ENCODE peak calls at places on chromosomes 1 and 21, in four cellular contexts. One of them, this sample, is unnamed.

GRCh38 chr1:203026666-203027663 is 674 bp downstream of the PPFIA4 start:
- DNase-seq in spleen: peak
- DNase-seq in uterus: no peak
- DNase-seq in upper lobe of left lung: no peak
- DNase-seq in this sample: no peak

GRCh38 chr1:63087966-63088365 is 234.4 kb upstream of the FOXD3 start:
- DNase-seq in spleen: no peak
- DNase-seq in uterus: no peak
- DNase-seq in upper lobe of left lung: no peak
- DNase-seq in this sample: no peak

GRCh38 chr1:93471284-93471683 is 23.4 kb downstream of the FNBP1L start:
- DNase-seq in spleen: no peak
- DNase-seq in uterus: no peak
- DNase-seq in upper lobe of left lung: no peak
- DNase-seq in this sample: no peak

GRCh38 chr1:29644812-29645211 is 408.5 kb downstream of the PTPRU start:
- DNase-seq in spleen: no peak
- DNase-seq in uterus: no peak
- DNase-seq in upper lobe of left lung: no peak
- DNase-seq in this sample: no peak

GRCh38 chr1:151340870-151341754 is 5.9 kb downstream of the RFX5 start:
- DNase-seq in spleen: no peak
- DNase-seq in uterus: peak
- DNase-seq in upper lobe of left lung: no peak
- DNase-seq in this sample: peak

GRCh38 chr21:15063821-15064575 is 802 bp downstream of the NRIP1 start:
- DNase-seq in spleen: no peak
- DNase-seq in uterus: peak
- DNase-seq in upper lobe of left lung: no peak
- DNase-seq in this sample: no peak

GRCh38 chr1:182600036-182600713 is 4.0 kb downstream of the RGS16 start:
- DNase-seq in spleen: no peak
- DNase-seq in uterus: no peak
- DNase-seq in upper lobe of left lung: no peak
- DNase-seq in this sample: no peak

GRCh38 chr1:210446479-210446878 is 117.8 kb downstream of the HHAT start:
- DNase-seq in spleen: peak
- DNase-seq in uterus: no peak
- DNase-seq in upper lobe of left lung: no peak
- DNase-seq in this sample: peak

GRCh38 chr1:158809862-158810261 is 21.3 kb upstream of the MNDA start:
- DNase-seq in spleen: no peak
- DNase-seq in uterus: no peak
- DNase-seq in upper lobe of left lung: no peak
- DNase-seq in this sample: peak

GRCh38 chr1:81799939-81800740 is 594 bp upstream of the ADGRL2 start:
- DNase-seq in spleen: no peak
- DNase-seq in uterus: peak
- DNase-seq in upper lobe of left lung: peak
- DNase-seq in this sample: no peak

GRCh38 chr1:26328597-26328996 is 10.8 kb downstream of the CD52 start:
- DNase-seq in spleen: no peak
- DNase-seq in uterus: no peak
- DNase-seq in upper lobe of left lung: no peak
- DNase-seq in this sample: no peak

GRCh38 chr1:184827600-184828368 is 73.1 kb upstream of the EDEM3 start:
- DNase-seq in spleen: no peak
- DNase-seq in uterus: no peak
- DNase-seq in upper lobe of left lung: no peak
- DNase-seq in this sample: no peak

GRCh38 chr1:223411309-223411708 is 18.1 kb downstream of the CCDC185 start:
- DNase-seq in spleen: no peak
- DNase-seq in uterus: no peak
- DNase-seq in upper lobe of left lung: no peak
- DNase-seq in this sample: no peak

GRCh38 chr1:228141871-228142615 is 2.0 kb downstream of the GUK1 start:
- DNase-seq in spleen: peak
- DNase-seq in uterus: peak
- DNase-seq in upper lobe of left lung: peak
- DNase-seq in this sample: no peak

GRCh38 chr21:45019887-45020537 is 54.4 kb upstream of the ADARB1 start:
- DNase-seq in spleen: peak
- DNase-seq in uterus: peak
- DNase-seq in upper lobe of left lung: peak
- DNase-seq in this sample: no peak

GRCh38 chr1:230308039-230308438 is 118.1 kb downstream of the PGBD5 start:
- DNase-seq in spleen: peak
- DNase-seq in uterus: peak
- DNase-seq in upper lobe of left lung: peak
- DNase-seq in this sample: no peak

GRCh38 chr1:209406111-209406654 is 177.3 kb upstream of the CAMK1G start:
- DNase-seq in spleen: no peak
- DNase-seq in uterus: no peak
- DNase-seq in upper lobe of left lung: no peak
- DNase-seq in this sample: no peak

GRCh38 chr21:45540601-45540970 is 1.7 kb downstream of the SLC19A1 start:
- DNase-seq in spleen: peak
- DNase-seq in uterus: peak
- DNase-seq in upper lobe of left lung: no peak
- DNase-seq in this sample: no peak

GRCh38 chr1:188668083-188668482 is 1809.6 kb downstream of the BRINP3 start:
- DNase-seq in spleen: no peak
- DNase-seq in uterus: no peak
- DNase-seq in upper lobe of left lung: no peak
- DNase-seq in this sample: peak

GRCh38 chr1:156931553-156931952 is 11.1 kb downstream of the LRRC71 start:
- DNase-seq in spleen: peak
- DNase-seq in uterus: no peak
- DNase-seq in upper lobe of left lung: no peak
- DNase-seq in this sample: no peak

GRCh38 chr1:43300661-43301094 is at the start of gene TIE1:
- DNase-seq in spleen: no peak
- DNase-seq in uterus: peak
- DNase-seq in upper lobe of left lung: peak
- DNase-seq in this sample: peak

GRCh38 chr21:45073301-45074047 is 906 bp upstream of the ADARB1 start:
- DNase-seq in spleen: peak
- DNase-seq in uterus: peak
- DNase-seq in upper lobe of left lung: no peak
- DNase-seq in this sample: peak

GRCh38 chr1:82492168-82492567 is 691.4 kb downstream of the ADGRL2 start:
- DNase-seq in spleen: no peak
- DNase-seq in uterus: no peak
- DNase-seq in upper lobe of left lung: no peak
- DNase-seq in this sample: no peak

GRCh38 chr1:206924549-206925115 is 2.9 kb upstream of the FCMR start:
- DNase-seq in spleen: peak
- DNase-seq in uterus: no peak
- DNase-seq in upper lobe of left lung: peak
- DNase-seq in this sample: no peak

GRCh38 chr1:63537940-63538339 is 14.6 kb downstream of the EFCAB7 start:
- DNase-seq in spleen: no peak
- DNase-seq in uterus: no peak
- DNase-seq in upper lobe of left lung: no peak
- DNase-seq in this sample: peak

GRCh38 chr1:238772321-238772720 is 614.0 kb upstream of the CHRM3 start:
- DNase-seq in spleen: no peak
- DNase-seq in uterus: no peak
- DNase-seq in upper lobe of left lung: no peak
- DNase-seq in this sample: no peak

GRCh38 chr1:16202281-16203210 is 9.9 kb downstream of the ARHGEF19 start:
- DNase-seq in spleen: no peak
- DNase-seq in uterus: no peak
- DNase-seq in upper lobe of left lung: peak
- DNase-seq in this sample: no peak

GRCh38 chr1:45266151-45266801 is 59.9 kb upstream of the ZSWIM5 start:
- DNase-seq in spleen: peak
- DNase-seq in uterus: peak
- DNase-seq in upper lobe of left lung: peak
- DNase-seq in this sample: peak

GRCh38 chr1:210653771-210654170 is 325.1 kb downstream of the HHAT start:
- DNase-seq in spleen: no peak
- DNase-seq in uterus: no peak
- DNase-seq in upper lobe of left lung: no peak
- DNase-seq in this sample: peak

GRCh38 chr1:39453603-39454002 is 37.8 kb upstream of the BMP8A start:
- DNase-seq in spleen: no peak
- DNase-seq in uterus: peak
- DNase-seq in upper lobe of left lung: no peak
- DNase-seq in this sample: no peak

GRCh38 chr1:201498621-201499020 is 8.3 kb downstream of the CSRP1 start:
- DNase-seq in spleen: no peak
- DNase-seq in uterus: no peak
- DNase-seq in upper lobe of left lung: no peak
- DNase-seq in this sample: no peak

GRCh38 chr1:201496296-201496690 is 10.6 kb downstream of the CSRP1 start:
- DNase-seq in spleen: no peak
- DNase-seq in uterus: no peak
- DNase-seq in upper lobe of left lung: no peak
- DNase-seq in this sample: no peak

GRCh38 chr1:201493757-201494617 is 12.9 kb downstream of the CSRP1 start:
- DNase-seq in spleen: peak
- DNase-seq in uterus: peak
- DNase-seq in upper lobe of left lung: peak
- DNase-seq in this sample: no peak

GRCh38 chr1:201497935-201498509 is 8.9 kb downstream of the CSRP1 start:
- DNase-seq in spleen: no peak
- DNase-seq in uterus: no peak
- DNase-seq in upper lobe of left lung: no peak
- DNase-seq in this sample: no peak

GRCh38 chr1:201495447-201496295 is 11.3 kb downstream of the CSRP1 start:
- DNase-seq in spleen: no peak
- DNase-seq in uterus: peak
- DNase-seq in upper lobe of left lung: peak
- DNase-seq in this sample: no peak
- TF ChIP-seq POLR2A in spleen: no peak
- TF ChIP-seq POLR2A in uterus: peak
- TF ChIP-seq POLR2A in upper lobe of left lung: no peak
- TF ChIP-seq POLR2A in this sample: no peak

GRCh38 chr1:15118579-15118978 is 35.0 kb upstream of the TMEM51 start:
- DNase-seq in spleen: no peak
- DNase-seq in uterus: no peak
- DNase-seq in upper lobe of left lung: no peak
- DNase-seq in this sample: no peak

GRCh38 chr1:15116966-15117365 is 36.6 kb upstream of the TMEM51 start:
- DNase-seq in spleen: no peak
- DNase-seq in uterus: no peak
- DNase-seq in upper lobe of left lung: no peak
- DNase-seq in this sample: no peak

GRCh38 chr1:15120251-15120945 is 33.1 kb upstream of the TMEM51 start:
- DNase-seq in spleen: no peak
- DNase-seq in uterus: no peak
- DNase-seq in upper lobe of left lung: no peak
- DNase-seq in this sample: no peak

GRCh38 chr1:15115542-15116330 is 37.8 kb upstream of the TMEM51 start:
- DNase-seq in spleen: no peak
- DNase-seq in uterus: no peak
- DNase-seq in upper lobe of left lung: no peak
- DNase-seq in this sample: no peak

DNA sequence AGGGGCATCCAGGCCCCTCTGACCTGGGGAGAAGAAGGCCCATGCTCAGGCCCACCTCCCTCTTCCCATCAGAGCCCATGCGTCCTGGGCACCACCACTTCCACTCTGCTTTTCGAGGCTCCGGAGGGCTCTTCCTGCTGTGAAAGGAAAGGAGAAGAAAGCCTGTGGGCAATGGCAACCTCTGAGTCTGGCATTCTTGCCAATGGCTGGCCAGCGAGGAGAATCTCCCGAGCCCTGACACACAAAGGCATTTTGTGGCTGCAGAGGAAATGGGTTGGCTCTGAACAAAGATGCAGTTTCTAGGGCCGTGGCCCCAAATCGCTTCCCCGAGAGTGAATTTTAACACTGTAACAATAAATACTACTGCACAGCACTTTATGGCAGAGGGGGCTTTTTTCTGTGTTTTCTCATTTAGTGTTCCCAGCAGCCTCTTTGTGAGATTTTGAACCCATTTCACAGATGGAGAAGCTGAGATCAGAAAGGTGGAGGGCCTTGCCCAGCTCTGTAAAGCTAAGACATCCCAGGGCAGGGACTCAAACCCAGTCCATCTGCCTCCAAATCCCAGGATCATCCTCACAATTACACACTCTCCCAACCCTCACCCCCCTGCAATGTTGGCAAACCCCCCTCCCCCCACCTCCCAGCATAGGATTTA is 35.7 kb upstream of the TMEM51 start:
- DNase-seq in spleen: no peak
- DNase-seq in uterus: no peak
- DNase-seq in upper lobe of left lung: no peak
- DNase-seq in this sample: no peak
- TF ChIP-seq POLR2A in spleen: no peak
- TF ChIP-seq POLR2A in uterus: no peak
- TF ChIP-seq POLR2A in upper lobe of left lung: no peak
- TF ChIP-seq POLR2A in this sample: no peak

DNA sequence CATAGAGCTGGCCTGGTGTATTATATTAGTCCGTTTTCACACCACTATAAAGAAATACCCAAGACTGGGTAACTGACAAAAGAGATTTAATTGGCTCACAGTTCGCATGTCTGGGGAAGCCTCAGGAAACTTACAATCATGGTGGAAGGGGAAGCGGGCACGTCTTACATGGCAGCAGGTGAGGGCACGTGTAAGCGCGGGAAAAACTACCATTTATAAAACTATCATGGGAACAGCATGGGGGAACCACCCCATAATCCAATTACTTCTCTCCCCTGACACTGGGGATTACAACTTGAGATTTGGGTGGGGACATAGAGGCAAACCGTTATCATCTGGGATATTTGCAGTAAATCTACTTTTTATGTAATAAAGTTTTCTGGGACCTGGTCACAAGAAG is 6.8 kb downstream of the IER5 start:
- DNase-seq in spleen: no peak
- DNase-seq in uterus: no peak
- DNase-seq in upper lobe of left lung: no peak
- DNase-seq in this sample: no peak
- TF ChIP-seq POLR2A in spleen: no peak
- TF ChIP-seq POLR2A in uterus: no peak
- TF ChIP-seq POLR2A in upper lobe of left lung: no peak
- TF ChIP-seq POLR2A in this sample: no peak

GRCh38 chr1:101242331-101243050 is 5.7 kb downstream of the S1PR1 start:
- DNase-seq in spleen: no peak
- DNase-seq in uterus: no peak
- DNase-seq in upper lobe of left lung: no peak
- DNase-seq in this sample: no peak
- TF ChIP-seq POLR2A in spleen: no peak
- TF ChIP-seq POLR2A in uterus: no peak
- TF ChIP-seq POLR2A in upper lobe of left lung: no peak
- TF ChIP-seq POLR2A in this sample: no peak

GRCh38 chr1:31955917-31956736 is 18.0 kb upstream of the PTP4A2 start:
- DNase-seq in spleen: peak
- DNase-seq in uterus: peak
- DNase-seq in upper lobe of left lung: no peak
- DNase-seq in this sample: peak
- TF ChIP-seq POLR2A in spleen: no peak
- TF ChIP-seq POLR2A in uterus: peak
- TF ChIP-seq POLR2A in upper lobe of left lung: no peak
- TF ChIP-seq POLR2A in this sample: no peak